ENCODE peak calls at places on chromosomes 13 and 19, in nine cellular contexts. S, Z, Q, F, J, U, B, T and G are unnamed samples.

GRCh38 chr19:47097396-47098217 is 16.0 kb downstream of the ZC3H4 start:
- DNase-seq in S (no peak), Z (no peak), Q (no peak), F (peak), J (no peak), U (no peak), B (no peak), T (no peak), G (no peak)

GRCh38 chr13:51425410-51426042 is 27.3 kb downstream of the INTS6 start:
- DNase-seq in S (peak), Z (no peak), Q (no peak), F (no peak), J (no peak), U (no peak), B (no peak), T (no peak), G (no peak)

GRCh38 chr19:14890616-14891379 is 4.9 kb upstream of the OR7A17 start:
- DNase-seq in S (no peak), Z (no peak), Q (no peak), F (no peak), J (no peak), U (no peak), B (no peak), T (no peak), G (no peak)

GRCh38 chr13:60572003-60572792 is 175.2 kb downstream of the TDRD3 start:
- DNase-seq in S (peak), Z (no peak), Q (peak), F (no peak), J (no peak), U (no peak), B (no peak), T (no peak), G (no peak)

GRCh38 chr13:59112375-59112774 is 1051.4 kb downstream of the DIAPH3 start:
- DNase-seq in S (no peak), Z (no peak), Q (peak), F (no peak), J (peak), U (peak), B (no peak), T (no peak), G (no peak)

GRCh38 chr13:23715092-23715761 is 145.0 kb downstream of the TNFRSF19 start:
- DNase-seq in S (peak), Z (no peak), Q (no peak), F (no peak), J (no peak), U (no peak), B (no peak), T (no peak), G (no peak)

GRCh38 chr19:46714523-46715106 is 2.3 kb downstream of the PRKD2 start:
- DNase-seq in S (no peak), Z (no peak), Q (peak), F (no peak), J (no peak), U (no peak), B (no peak), T (peak), G (no peak)

GRCh38 chr19:57850553-57851017 is 926 bp downstream of the ZNF587 start:
- DNase-seq in S (peak), Z (no peak), Q (peak), F (no peak), J (no peak), U (peak), B (peak), T (peak), G (no peak)

DNA sequence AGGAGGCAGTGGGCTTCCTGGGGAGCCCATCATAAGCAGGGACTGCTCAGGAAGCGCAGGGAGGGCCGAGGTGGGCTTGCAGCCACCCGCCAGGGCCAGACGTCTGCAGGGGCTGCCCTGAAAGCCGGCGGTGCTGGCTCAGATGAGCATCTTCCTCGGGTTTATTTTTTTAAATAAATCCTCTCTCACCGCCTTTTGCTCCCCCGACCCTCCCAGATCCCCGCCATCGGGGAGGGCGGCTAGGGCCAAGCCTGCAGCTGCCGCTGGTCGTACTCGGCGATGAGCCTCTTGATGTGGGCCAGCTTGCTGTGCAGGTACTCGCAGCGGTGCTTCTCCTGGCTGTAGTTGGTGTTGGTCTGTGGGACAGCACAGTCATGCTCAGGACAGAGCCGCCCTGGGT is 6.6 kb upstream of the ISYNA1 start:
- DNase-seq in S (no peak), Z (peak), Q (no peak), F (no peak), J (no peak), U (no peak), B (no peak), T (no peak), G (no peak)
- H3K27ac ChIP-seq in S (no peak), Z (no peak), Q (no peak), F (no peak), J (no peak), U (no peak), B (no peak), T (no peak), G (no peak)

GRCh38 chr19:54136086-54136863 is 1.3 kb upstream of the CNOT3 start:
- DNase-seq in S (peak), Z (no peak), Q (no peak), F (no peak), J (no peak), U (peak), B (no peak), T (no peak), G (no peak)

GRCh38 chr19:54137114-54137912 is at the start of gene CNOT3:
- DNase-seq in S (peak), Z (peak), Q (peak), F (peak), J (peak), U (peak), B (peak), T (peak), G (peak)

GRCh38 chr19:54137913-54138776 is 583 bp downstream of the CNOT3 start:
- DNase-seq in S (peak), Z (peak), Q (no peak), F (no peak), J (no peak), U (peak), B (no peak), T (peak), G (no peak)

GRCh38 chr19:54138777-54139256 is 1.3 kb downstream of the CNOT3 start:
- DNase-seq in S (no peak), Z (no peak), Q (no peak), F (no peak), J (no peak), U (no peak), B (no peak), T (no peak), G (no peak)

DNA sequence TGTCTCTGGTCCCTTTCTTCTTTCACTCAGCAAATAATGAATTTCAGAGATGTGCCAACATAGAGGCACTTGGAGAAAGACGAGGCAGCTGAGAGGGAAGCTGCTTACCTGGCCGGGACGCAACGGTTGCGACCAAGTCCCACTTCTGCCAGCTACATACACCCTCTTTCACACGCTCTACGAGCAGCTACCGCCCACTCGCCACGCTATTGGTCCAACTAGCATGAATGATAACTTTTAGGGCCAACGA is 773 bp upstream of the CNOT3 start:
- DNase-seq in S (no peak), Z (no peak), Q (no peak), F (no peak), J (no peak), U (no peak), B (no peak), T (no peak), G (no peak)
- TF ChIP-seq POLR2AphosphoS5 in S (peak), Z (no peak), Q (no peak), F (no peak), J (no peak), U (peak), B (peak), T (peak), G (peak)

DNA sequence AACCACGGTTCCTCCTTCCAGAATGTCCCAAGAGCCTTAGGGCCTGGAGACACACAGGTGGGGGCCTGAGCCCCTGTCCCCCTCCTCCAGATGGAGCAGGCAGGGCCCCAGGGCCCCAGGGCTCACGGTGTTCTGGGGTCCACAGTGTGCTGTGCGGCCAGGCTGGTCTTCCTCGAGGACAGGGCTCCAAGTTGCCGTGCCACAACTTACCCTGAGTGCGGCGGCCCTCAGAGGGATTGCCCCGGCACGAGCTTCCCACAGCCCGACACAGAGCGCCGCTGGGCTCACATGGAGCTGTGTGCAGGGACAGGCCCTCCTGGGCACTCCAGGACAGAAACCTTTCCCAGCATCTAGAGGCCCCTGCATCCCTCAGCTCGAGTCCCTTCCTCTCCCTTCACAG is 160.8 kb downstream of the KDM4B start:
- DNase-seq in S (no peak), Z (peak), Q (no peak), F (no peak), J (no peak), U (no peak), B (no peak), T (no peak), G (no peak)
- H3K27ac ChIP-seq in S (peak), Z (no peak), Q (no peak), F (no peak), J (no peak), U (no peak), B (no peak), T (no peak), G (no peak)

GRCh38 chr19:794989-795658 is 2.1 kb upstream of the PTBP1 start:
- DNase-seq in S (peak), Z (peak), Q (no peak), F (no peak), J (no peak), U (no peak), B (no peak), T (peak), G (no peak)
- TF ChIP-seq POLR2AphosphoS5 in S (no peak), Z (no peak), Q (no peak), F (no peak), J (no peak), U (no peak), B (no peak), T (no peak), G (no peak)

DNA sequence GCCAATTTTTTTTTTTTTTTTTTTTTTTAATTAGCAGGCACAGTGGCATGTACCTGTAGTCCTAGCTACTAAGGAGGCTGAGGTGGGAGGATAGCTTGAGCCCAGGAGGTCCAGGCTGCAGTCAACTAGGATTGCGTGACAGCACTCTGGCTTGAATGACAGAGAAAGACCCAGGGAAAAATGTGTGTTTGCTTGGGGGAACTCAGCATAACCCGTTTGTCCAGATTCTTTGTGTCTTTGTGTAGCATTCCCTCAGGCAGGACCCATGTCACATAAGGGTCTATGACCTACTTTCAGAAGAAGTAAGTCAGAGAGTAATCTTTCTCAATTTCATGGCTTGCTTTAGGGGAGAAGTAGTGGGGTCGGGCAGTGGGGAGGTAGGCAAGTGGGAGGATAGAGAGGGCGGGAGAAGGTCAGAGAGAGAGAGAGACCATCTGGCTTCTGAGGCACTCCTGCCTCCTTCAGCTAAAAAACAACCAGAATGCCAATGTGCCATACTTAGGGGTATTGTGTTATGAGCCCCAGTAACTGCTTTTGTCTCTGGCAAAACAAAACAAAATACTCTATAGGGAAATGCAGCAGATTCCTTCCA is 11.9 kb upstream of the PSPC1 start:
- DNase-seq in S (peak), Z (no peak), Q (no peak), F (peak), J (no peak), U (no peak), B (peak), T (no peak), G (no peak)
- H3K27ac ChIP-seq in S (peak), Z (peak), Q (peak), F (peak), J (peak), U (no peak), B (no peak), T (peak), G (no peak)

GRCh38 chr19:21308778-21309177 is 20.4 kb downstream of the ZNF708 start:
- DNase-seq in S (no peak), Z (no peak), Q (no peak), F (no peak), J (no peak), U (no peak), B (no peak), T (no peak), G (no peak)

GRCh38 chr19:21317821-21318220 is 11.4 kb downstream of the ZNF708 start:
- DNase-seq in S (peak), Z (no peak), Q (no peak), F (no peak), J (no peak), U (no peak), B (no peak), T (no peak), G (no peak)

GRCh38 chr19:21314676-21315075 is 14.5 kb downstream of the ZNF708 start:
- DNase-seq in S (no peak), Z (no peak), Q (peak), F (no peak), J (no peak), U (peak), B (no peak), T (no peak), G (no peak)
- TF ChIP-seq POLR2AphosphoS5 in S (no peak), Z (no peak), Q (no peak), F (no peak), J (no peak), U (no peak), B (no peak), T (no peak), G (no peak)